ENCODE peak calls at places on chromosomes 16 and 17, in four cellular contexts. D is GM23248, E is AG04450, C is A549. Y is an unnamed sample.

GRCh38 chr17:32741381-32741780 is 135.5 kb downstream of the MYO1D start:
- DNase-seq in E (no peak), C (no peak), D (peak; percentile 72), Y (no peak)

GRCh38 chr17:79931517-79932309 is 92.5 kb upstream of the CBX4 start:
- DNase-seq in E (no peak), C (no peak), D (peak; percentile 74), Y (no peak)

GRCh38 chr17:59830007-59830630 is 62.6 kb downstream of the TUBD1 start:
- DNase-seq in C (no peak), D (peak; percentile 56), E (no peak), Y (no peak)

GRCh38 chr16:11198817-11199216 is 57.2 kb downstream of the SOCS1 start:
- DNase-seq in C (peak; percentile 22), D (no peak), E (no peak), Y (no peak)

GRCh38 chr17:7133424-7133823 is 18.8 kb upstream of the ASGR2 start:
- DNase-seq in E (no peak), D (peak; percentile 24), C (no peak), Y (peak; percentile 26)

GRCh38 chr17:67717192-67717623 is 528 bp upstream of the NOL11 start:
- DNase-seq in C (no peak), E (no peak), D (no peak), Y (no peak)

GRCh38 chr16:65037558-65037957 is 84.3 kb downstream of the CDH11 start:
- DNase-seq in E (no peak), C (no peak), D (no peak), Y (no peak)

GRCh38 chr16:85136213-85136704 is 24.0 kb upstream of the CIBAR2 start:
- DNase-seq in E (no peak), D (no peak), C (no peak), Y (no peak)

GRCh38 chr17:50842506-50843149 is 7.2 kb downstream of the WFIKKN2 start:
- DNase-seq in C (no peak), D (no peak), E (no peak), Y (no peak)

GRCh38 chr16:81315271-81316175 is 761 bp downstream of the GAN start:
- DNase-seq in E (no peak), D (peak; percentile 88), C (peak; percentile 25), Y (no peak)

GRCh38 chr16:9437115-9437514 is 345.7 kb downstream of the HAPSTR1 start:
- DNase-seq in D (no peak), C (no peak), E (no peak), Y (no peak)

GRCh38 chr16:64202571-64202970 is 919.3 kb downstream of the CDH11 start:
- DNase-seq in E (no peak), C (no peak), D (no peak), Y (no peak)

DNA sequence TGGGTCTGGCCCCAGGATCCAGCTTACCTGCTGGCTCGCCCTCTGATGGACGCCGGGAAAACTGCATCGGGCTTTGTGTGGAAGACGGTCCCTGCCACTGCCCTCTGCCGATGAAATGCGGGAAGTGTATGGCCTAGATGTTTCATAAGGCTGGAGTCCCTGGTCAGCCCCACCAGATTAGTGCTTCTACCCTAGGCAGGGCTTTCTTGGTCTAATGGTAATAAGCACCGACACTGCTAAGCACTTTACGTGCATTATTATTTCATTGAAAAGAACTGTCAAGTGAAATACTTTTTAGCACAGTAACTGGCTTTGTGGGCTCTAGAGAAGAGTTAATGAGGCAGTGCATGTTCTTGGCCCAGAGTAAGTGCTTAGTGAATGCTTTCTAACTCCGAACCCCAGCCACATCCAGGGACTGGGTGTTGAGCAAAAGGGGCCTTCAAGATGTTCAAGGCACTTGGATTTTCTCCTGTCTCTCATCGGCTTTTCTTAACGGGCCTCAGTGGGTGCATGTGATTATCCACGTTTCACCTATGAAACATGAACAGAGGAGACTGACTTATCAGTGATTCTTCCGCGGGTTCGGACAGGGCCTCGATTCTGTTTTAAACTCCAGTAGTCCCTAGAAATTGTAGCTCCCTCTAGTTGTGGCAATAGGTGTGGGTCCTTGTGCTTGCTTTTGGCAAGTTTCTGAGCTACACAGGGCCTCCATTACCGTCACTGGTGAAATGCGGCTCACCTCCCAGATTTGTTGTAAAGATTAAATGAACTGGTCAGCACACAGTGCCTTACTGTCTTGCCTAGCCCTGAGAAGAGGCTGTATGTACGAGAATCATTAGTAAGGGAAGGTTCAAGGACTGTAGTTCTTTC is 6.6 kb downstream of the TRAF4 start:
- DNase-seq in E (peak; percentile 88), D (peak; percentile 95), C (peak; percentile 82), Y (peak; percentile 86)
- H3K27ac ChIP-seq in E (peak overlapping the region; percentile 11), D (peak overlapping the region; percentile 35), C (no peak overlapping the region), Y (no peak overlapping the region)

GRCh38 chr17:52982331-52982730 is 823.8 kb upstream of the CA10 start:
- DNase-seq in C (no peak), E (no peak), D (no peak), Y (no peak)
- H3K9me3 ChIP-seq in C (peaks cover 4% of the 10 kb centered on the region), E (peaks cover 3% of the 10 kb centered on the region), D (peaks cover 4% of the 10 kb centered on the region), Y (no peaks in the 10 kb centered on the region)

DNA sequence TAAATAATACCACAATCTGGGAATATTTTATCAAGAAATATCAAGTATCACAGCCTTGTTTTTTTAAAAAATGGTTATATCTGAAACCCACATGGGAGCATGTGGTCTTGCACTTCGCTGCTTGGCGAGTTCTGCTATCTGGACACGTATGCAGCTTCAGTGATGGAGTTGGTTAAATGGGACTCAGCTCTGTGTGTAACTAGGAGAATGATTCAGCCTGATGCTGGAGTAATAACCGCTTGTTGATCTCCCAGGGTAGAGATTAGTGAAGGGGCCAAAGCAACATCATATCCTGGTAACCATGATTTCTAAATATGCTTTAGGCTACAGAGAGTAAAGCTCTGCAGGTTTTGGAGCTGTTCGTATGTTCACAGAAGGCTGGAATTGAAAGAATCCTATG is 63.1 kb downstream of the IQCK start:
- DNase-seq in E (no peak), D (no peak), C (no peak), Y (no peak)
- H3K27ac ChIP-seq in E (no peak overlapping the region), D (no peak overlapping the region), C (no peak overlapping the region), Y (no peak overlapping the region)

DNA sequence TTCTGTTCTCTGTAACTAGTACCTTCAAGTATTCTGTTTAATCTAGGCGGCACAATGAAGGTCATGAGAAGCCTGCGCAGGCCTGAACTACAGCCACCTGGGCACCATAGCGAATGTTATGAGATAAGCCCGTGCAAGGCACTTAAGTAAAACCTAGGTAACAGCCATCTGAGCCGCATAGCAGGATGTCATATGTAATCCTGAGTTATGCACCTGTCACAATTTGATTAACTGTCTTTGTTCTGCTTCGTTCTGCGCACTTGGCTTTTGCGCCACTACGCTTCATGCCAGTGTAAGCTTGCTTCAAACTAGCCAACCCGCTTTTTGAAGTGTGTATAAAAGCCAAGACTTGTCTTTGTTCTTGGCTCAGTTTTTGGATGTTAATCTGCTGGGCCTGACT is 449.8 kb downstream of the KCNJ18 start:
- DNase-seq in E (no peak), D (no peak), C (no peak), Y (no peak)
- H3K9me3 ChIP-seq in E (peaks cover 4% of the 10 kb centered on the region), D (no peaks in the 10 kb centered on the region), C (no peaks in the 10 kb centered on the region), Y (no peaks in the 10 kb centered on the region)

GRCh38 chr17:29148790-29149430 is 31.3 kb downstream of the MYO18A start:
- DNase-seq in E (peak; percentile 79), D (peak; percentile 94), C (peak; percentile 92), Y (peak; percentile 87)

GRCh38 chr17:29145289-29146058 is 34.7 kb downstream of the MYO18A start:
- DNase-seq in E (no peak), C (peak; percentile 73), D (peak; percentile 88), Y (peak; percentile 67)

GRCh38 chr17:29148257-29148789 is 31.9 kb downstream of the MYO18A start:
- DNase-seq in E (no peak), C (no peak), D (no peak), Y (no peak)

GRCh38 chr17:29147682-29148081 is 32.5 kb downstream of the MYO18A start:
- DNase-seq in D (no peak), E (no peak), C (no peak), Y (no peak)

GRCh38 chr17:29146369-29146972 is 33.7 kb downstream of the MYO18A start:
- DNase-seq in C (no peak), D (no peak), E (no peak), Y (no peak)
- H3K27ac ChIP-seq in C (no peak overlapping the region), D (no peak overlapping the region), E (no peak overlapping the region), Y (no peak overlapping the region)

DNA sequence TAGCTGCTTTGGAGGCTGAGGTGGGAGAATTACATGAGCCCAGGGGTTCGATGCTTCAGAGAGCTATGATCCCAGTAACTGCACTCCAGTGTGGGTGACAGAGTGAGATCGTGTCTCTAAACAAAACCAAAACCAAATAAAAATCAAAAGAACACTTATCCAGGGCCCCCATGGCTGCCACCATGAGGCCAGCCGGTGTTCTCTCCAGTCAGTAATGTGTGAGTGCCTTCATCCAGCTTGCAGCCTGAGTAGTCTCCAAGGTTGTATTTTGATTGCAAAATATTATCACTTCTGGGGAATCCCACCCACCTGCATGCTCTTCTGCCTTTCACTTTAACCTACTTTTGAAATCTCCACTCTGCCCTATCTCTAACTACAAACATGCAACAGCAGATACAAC is 221.0 kb upstream of the WSB1 start:
- DNase-seq in D (no peak), E (no peak), C (no peak), Y (no peak)
- H3K9me3 ChIP-seq in D (no peaks in the 10 kb centered on the region), E (peaks cover 10% of the 10 kb centered on the region), C (no peaks in the 10 kb centered on the region), Y (no peaks in the 10 kb centered on the region)

GRCh38 chr16:2040031-2040430 is 7.6 kb downstream of the NTHL1 start:
- DNase-seq in C (no peak), D (no peak), E (no peak), Y (no peak)

GRCh38 chr16:2039286-2040030 is 8.2 kb downstream of the NTHL1 start:
- DNase-seq in C (peak; percentile 70), D (peak; percentile 84), E (peak; percentile 81), Y (no peak)

GRCh38 chr16:2042171-2042570 is 5.5 kb downstream of the NTHL1 start:
- DNase-seq in D (no peak), C (no peak), E (no peak), Y (no peak)

GRCh38 chr16:2038359-2039285 is 9.0 kb downstream of the NTHL1 start:
- DNase-seq in D (no peak), C (no peak), E (no peak), Y (no peak)

DNA sequence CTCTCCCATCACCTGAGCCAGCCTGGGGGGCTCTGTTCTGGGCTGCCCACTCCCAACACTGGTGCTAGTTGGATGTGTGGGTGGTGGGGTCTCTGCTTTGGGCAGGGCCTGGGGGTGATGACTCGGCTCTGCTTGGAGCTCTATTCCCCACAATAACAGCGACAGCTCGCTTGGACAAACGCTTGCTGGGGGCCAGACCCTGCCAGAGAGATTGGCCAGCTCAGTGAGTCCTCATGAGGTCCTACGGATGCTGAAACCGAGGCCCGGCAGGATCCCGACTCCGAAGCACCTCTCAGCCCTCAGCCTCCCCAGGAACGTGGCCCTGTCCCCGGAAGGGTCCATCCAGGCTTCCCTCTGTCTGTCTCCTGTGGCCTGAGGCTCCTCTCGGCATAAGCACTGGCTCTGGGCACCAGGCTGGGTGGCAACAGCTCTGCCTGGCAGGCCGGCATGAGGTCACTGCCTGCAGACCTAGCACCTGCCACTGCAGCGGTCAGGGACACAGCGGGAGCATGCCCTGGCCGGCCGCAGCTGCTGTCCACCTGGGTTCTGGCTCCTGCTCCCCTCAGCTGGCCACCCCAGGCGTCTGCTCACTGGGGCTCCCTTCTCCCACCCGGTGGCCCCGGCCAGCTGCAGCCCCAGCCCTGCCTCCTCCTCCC is 7.1 kb downstream of the NTHL1 start:
- DNase-seq in C (no peak), E (no peak), D (no peak), Y (no peak)
- H3K27ac ChIP-seq in C (peak overlapping the region; percentile 90), E (peak overlapping the region; percentile 91), D (no peak overlapping the region), Y (no peak overlapping the region)

DNA sequence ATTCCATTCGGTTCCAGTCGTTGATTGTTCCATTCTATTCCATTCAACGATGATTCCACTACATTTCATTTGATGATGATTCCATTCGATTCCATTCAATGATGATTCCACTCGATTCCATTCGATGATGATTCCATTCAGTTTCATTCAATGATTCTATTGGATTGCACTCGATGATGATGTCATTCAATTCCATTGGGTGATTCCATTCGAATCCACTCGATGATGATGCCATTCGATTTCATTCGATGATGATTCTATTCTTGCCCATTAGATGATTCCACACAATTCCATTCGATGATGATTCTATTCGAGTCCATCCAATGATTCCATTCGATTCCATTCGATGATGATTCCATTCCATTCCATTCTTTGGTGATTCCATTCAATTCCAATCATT is 1283.7 kb downstream of the TP53TG3F start:
- DNase-seq in E (no peak), C (no peak), D (no peak), Y (no peak)
- H3K9me3 ChIP-seq in E (peaks cover 16% of the 10 kb centered on the region), C (peaks cover 4% of the 10 kb centered on the region), D (no peaks in the 10 kb centered on the region), Y (peaks cover 46% of the 10 kb centered on the region)

Y was measured in CD4-positive, alpha-beta T cell.